ENCODE peak calls at places on chromosomes 13 and 19, in six cellular contexts. K is colonic mucosa, X is psoas muscle, Q is pancreas, A is IMR-90, R is tibial nerve. H is an unnamed sample.

GRCh38 chr19:5289060-5289990 is 51.3 kb downstream of the PTPRS start:
- DNase-seq in K (no peak), X (no peak), Q (no peak), A (no peak), R (no peak), H (no peak)

GRCh38 chr19:50703915-50704548 is 15.6 kb downstream of the SHANK1 start:
- DNase-seq in K (no peak), X (peak), Q (no peak), A (no peak), R (no peak), H (no peak)

GRCh38 chr19:7408251-7408650 is 59.5 kb downstream of the ARHGEF18 start:
- DNase-seq in K (no peak), X (no peak), Q (no peak), A (no peak), R (no peak), H (no peak)

GRCh38 chr19:49567722-49568454 is 12.5 kb downstream of the NOSIP start:
- DNase-seq in K (peak), X (no peak), Q (no peak), A (no peak), R (no peak), H (no peak)

GRCh38 chr13:48265217-48265815 is 32.3 kb downstream of the ITM2B start:
- DNase-seq in K (no peak), X (no peak), Q (no peak), A (no peak), R (peak), H (no peak)

GRCh38 chr19:17245535-17245984 is at the start of gene NR2F6:
- DNase-seq in K (no peak), X (no peak), Q (no peak), A (no peak), R (no peak), H (no peak)

GRCh38 chr13:22944378-22944777 is 236.4 kb upstream of the SGCG start:
- DNase-seq in K (no peak), X (no peak), Q (no peak), A (no peak), R (no peak), H (no peak)

GRCh38 chr13:106344318-106344717 is 191.1 kb downstream of the EFNB2 start:
- DNase-seq in K (no peak), X (no peak), Q (no peak), A (no peak), R (no peak), H (no peak)

GRCh38 chr13:35675651-35676050 is 199.2 kb upstream of the MAB21L1 start:
- DNase-seq in K (no peak), X (no peak), Q (no peak), A (no peak), R (no peak), H (no peak)

GRCh38 chr13:99164226-99164625 is 36.4 kb upstream of the UBAC2 start:
- DNase-seq in K (no peak), X (no peak), Q (no peak), A (no peak), R (no peak), H (no peak)

GRCh38 chr19:13633109-13633508 is 126.8 kb upstream of the CACNA1A start:
- DNase-seq in K (peak), X (no peak), Q (no peak), A (peak), R (no peak), H (no peak)

GRCh38 chr13:37375724-37376123 is 222.8 kb downstream of the POSTN start:
- DNase-seq in K (no peak), X (no peak), Q (no peak), A (peak), R (no peak), H (no peak)

GRCh38 chr13:105804561-105805190 is 730.8 kb downstream of the EFNB2 start:
- DNase-seq in K (no peak), X (no peak), Q (no peak), A (peak), R (no peak), H (no peak)

GRCh38 chr13:60427285-60427684 is 30.3 kb downstream of the TDRD3 start:
- DNase-seq in K (no peak), X (no peak), Q (no peak), A (no peak), R (no peak), H (no peak)

GRCh38 chr13:73995752-73996151 is 138.5 kb downstream of the KLF12 start:
- DNase-seq in K (no peak), X (no peak), Q (no peak), A (no peak), R (no peak), H (no peak)

GRCh38 chr13:37657134-37657533 is 58.6 kb upstream of the POSTN start:
- DNase-seq in K (no peak), X (no peak), Q (no peak), A (peak), R (no peak), H (no peak)

GRCh38 chr13:112366907-112367646 is 9.1 kb upstream of the SPACA7 start:
- DNase-seq in K (no peak), X (no peak), Q (no peak), A (no peak), R (no peak), H (no peak)

GRCh38 chr19:42606660-42607351 is 12.1 kb upstream of the CEACAM8 start:
- DNase-seq in K (peak), X (no peak), Q (peak), A (peak), R (no peak), H (peak)

GRCh38 chr13:91280806-91281205 is 66.7 kb upstream of the MIR17HG start:
- DNase-seq in K (no peak), X (no peak), Q (no peak), A (no peak), R (no peak), H (no peak)

GRCh38 chr13:94987869-94988268 is 275.5 kb upstream of the SOX21 start:
- DNase-seq in K (no peak), X (no peak), Q (no peak), A (no peak), R (no peak), H (no peak)

GRCh38 chr13:28492527-28493367 is 2.2 kb downstream of the FLT1 start:
- DNase-seq in K (no peak), X (no peak), Q (no peak), A (no peak), R (no peak), H (no peak)

GRCh38 chr13:99320693-99321481 is 13.7 kb upstream of the GPR183 start:
- DNase-seq in K (no peak), X (no peak), Q (no peak), A (peak), R (no peak), H (no peak)

GRCh38 chr13:110448230-110448629 is 113.3 kb downstream of the RAB20 start:
- DNase-seq in K (no peak), X (no peak), Q (no peak), A (peak), R (no peak), H (no peak)

GRCh38 chr13:79141082-79141481 is 265.0 kb downstream of the RBM26 start:
- DNase-seq in K (no peak), X (no peak), Q (no peak), A (no peak), R (no peak), H (no peak)

GRCh38 chr19:39542198-39542597 is 2.2 kb upstream of the EID2 start:
- DNase-seq in K (no peak), X (no peak), Q (no peak), A (no peak), R (no peak), H (no peak)

GRCh38 chr13:33219926-33220325 is 65.6 kb downstream of the STARD13 start:
- DNase-seq in K (no peak), X (no peak), Q (no peak), A (no peak), R (no peak), H (no peak)

GRCh38 chr19:1992759-1993260 is 22.7 kb downstream of the BTBD2 start:
- DNase-seq in K (peak), X (peak), Q (no peak), A (no peak), R (no peak), H (no peak)

DNA sequence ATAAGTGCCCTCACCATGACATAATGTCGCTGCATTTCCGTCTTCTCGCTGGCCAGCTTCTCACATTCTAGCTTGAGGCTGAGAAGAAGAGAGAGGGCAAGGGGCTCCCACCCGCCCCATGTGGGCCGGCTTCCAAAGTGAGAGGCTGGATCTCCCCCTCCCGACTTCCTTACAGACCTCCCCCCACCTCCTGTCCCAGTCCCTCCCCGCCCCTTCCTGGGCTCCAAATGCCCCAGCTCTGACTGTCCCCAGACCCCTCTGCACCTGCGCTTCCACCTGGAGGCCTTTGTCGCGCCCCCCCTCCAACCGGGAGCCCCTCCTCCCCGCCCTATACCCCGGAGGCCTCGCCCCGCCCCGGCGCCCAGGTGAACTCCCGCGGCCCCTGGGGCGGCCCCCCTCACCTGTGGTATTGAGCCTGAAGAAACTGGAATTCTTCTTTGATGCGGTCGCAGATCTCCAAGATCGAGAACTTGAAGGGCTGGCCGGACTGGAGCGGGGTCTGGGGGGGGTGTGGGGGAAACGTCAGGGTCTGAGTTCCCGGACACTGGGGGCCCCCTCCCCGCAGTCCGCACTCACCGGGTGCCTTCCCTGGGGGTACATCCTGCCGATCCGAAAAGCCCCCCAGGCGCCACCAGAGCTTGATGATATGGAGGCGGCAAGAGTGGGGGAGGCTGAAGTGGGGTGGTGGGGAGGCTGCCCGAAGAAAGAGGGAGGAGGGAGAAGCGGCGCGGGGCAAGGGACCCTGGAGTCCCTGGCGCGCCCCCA is 593 bp downstream of the TLE2 start:
- DNase-seq in K (peak), X (no peak), Q (peak), A (no peak), R (no peak), H (no peak)
- H3K27ac ChIP-seq in K (no peak), X (no peak), Q (peak), A (no peak), R (peak), H (no peak)

GRCh38 chr13:114151031-114151430 is 18.6 kb upstream of the RASA3 start:
- DNase-seq in K (no peak), X (no peak), Q (no peak), A (no peak), R (no peak), H (no peak)

GRCh38 chr13:114152831-114153371 is 20.5 kb upstream of the RASA3 start:
- DNase-seq in K (no peak), X (no peak), Q (no peak), A (no peak), R (no peak), H (peak)

GRCh38 chr13:114149774-114150740 is 17.6 kb upstream of the RASA3 start:
- DNase-seq in K (no peak), X (no peak), Q (no peak), A (no peak), R (no peak), H (no peak)

GRCh38 chr13:114152285-114152645 is 19.8 kb upstream of the RASA3 start:
- DNase-seq in K (no peak), X (no peak), Q (no peak), A (no peak), R (no peak), H (no peak)

GRCh38 chr13:114151565-114152284 is 19.3 kb upstream of the RASA3 start:
- DNase-seq in K (peak), X (peak), Q (no peak), A (no peak), R (no peak), H (no peak)
- H3K27ac ChIP-seq in K (peak), X (no peak), Q (no peak), A (no peak), R (no peak), H (no peak)

DNA sequence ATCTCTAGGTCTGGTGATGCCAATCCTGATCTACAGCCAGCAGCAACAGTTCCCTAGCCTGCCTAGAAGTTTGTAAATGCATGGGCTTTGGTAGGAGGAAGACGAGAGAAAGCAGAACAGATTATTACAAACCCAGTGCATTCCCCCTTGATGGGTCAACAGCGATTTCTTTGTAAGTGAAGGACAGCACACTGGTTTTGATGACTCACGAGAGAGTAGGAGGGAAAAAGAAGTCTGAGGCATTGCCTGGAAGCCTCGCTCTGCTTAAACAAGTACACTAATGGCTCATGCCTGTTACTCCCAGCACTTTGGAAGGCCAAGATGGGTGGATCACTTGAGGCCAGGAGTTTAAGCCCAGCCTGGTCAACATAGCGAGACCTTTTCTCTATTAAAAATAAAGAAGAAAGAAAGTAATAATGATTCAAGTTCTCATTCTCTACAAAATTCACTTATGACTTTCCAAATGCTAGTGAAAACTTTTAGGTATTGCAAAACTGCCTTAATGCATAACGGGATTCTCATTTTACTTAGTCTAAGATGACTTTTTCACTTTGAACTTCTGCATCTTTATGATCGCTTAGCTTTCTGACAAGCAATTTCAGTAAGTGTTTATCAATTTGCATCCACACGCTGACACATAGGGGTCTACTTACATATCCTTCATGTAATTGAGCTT is 47.7 kb upstream of the USPL1 start:
- DNase-seq in K (peak), X (no peak), Q (no peak), A (peak), R (peak), H (no peak)
- H3K27ac ChIP-seq in K (peak), X (no peak), Q (no peak), A (peak), R (peak), H (peak)

DNA sequence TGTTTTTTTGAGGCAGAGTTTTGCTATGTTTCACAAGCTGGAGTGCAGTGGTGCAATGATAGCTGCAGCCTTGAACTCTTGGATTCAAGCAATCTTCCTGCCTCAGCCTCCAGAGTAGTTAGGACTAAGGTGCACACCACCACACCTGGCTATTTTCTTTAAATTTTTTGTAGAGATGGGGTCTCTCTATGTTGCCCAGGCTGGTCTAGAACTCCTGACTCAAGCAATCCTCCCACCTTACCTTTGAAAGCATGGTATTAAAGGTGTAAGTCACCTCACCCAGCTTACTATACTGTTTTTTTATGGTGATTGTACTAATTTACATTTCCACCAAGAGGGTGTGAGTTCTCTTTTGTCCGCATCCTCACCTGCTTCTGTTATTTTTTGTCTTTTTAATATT is 110.0 kb downstream of the FREM2 start:
- DNase-seq in K (no peak), X (no peak), Q (no peak), A (no peak), R (no peak), H (no peak)
- H3K27ac ChIP-seq in K (no peak), X (no peak), Q (no peak), A (no peak), R (no peak), H (no peak)

DNA sequence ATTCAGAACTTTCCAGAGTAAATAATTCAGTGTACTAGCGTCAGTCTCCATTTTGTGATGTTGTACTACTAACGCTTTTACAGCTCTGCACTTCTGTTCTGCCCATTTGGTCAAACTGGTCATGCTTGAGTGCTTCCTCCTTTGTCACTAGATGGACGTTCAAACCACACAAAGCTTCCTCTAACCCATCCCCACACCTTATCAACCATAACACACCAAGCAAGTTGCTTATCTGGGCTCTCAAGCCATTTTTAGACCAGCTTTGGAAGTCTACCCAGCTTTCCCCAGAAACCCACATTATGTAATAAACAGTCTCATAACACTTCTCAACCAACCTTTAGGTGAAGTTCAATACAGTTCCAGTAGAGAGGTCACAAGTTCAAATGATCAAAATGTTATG is 2.3 kb upstream of the ZNF347 start:
- DNase-seq in K (no peak), X (no peak), Q (no peak), A (no peak), R (no peak), H (no peak)
- H3K27ac ChIP-seq in K (no peak), X (no peak), Q (no peak), A (no peak), R (no peak), H (no peak)

DNA sequence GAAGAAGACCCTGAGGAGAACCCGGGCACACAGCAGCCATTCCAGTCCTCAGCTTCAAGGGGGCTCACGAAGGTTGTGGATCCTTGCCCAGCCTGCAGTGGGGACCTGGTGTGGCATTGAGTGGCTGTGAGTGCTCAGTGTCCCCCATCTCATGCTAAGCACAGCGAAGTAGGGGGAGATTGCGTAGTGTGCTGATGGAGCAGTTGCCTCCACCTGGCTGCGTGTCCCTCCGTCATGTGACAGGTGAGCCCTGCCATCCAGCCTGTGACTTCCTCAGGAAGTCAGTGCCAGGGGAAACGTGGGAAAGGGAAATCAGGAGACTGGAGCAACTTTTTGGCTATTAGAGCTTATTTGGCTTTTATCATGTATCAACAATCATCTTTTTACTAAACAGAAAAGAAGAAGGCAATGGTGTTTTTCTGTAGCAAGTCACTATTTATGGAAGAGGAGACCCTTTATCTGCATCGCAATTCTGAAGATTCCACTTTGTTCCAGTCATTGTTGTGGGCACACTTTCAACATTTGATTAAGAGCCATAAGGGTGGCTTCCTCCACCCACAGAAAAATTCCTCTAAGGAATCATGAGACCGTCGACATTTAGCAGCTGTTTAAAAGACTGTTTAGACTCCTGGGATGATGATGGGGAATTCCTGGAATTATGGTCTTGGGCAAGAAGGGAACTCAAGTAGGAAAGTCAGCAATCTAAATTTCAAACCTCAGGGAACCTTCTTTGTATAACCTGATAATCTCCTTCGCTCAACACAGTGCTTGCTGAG is 126.8 kb upstream of the SPATA13 start:
- DNase-seq in K (no peak), X (no peak), Q (no peak), A (peak), R (no peak), H (no peak)
- H3K27ac ChIP-seq in K (peak), X (peak), Q (peak), A (peak), R (peak), H (no peak)

GRCh38 chr19:31676271-31677004 is 327.2 kb upstream of the TSHZ3 start:
- DNase-seq in K (no peak), X (no peak), Q (no peak), A (no peak), R (no peak), H (no peak)
- H3K27ac ChIP-seq in K (no peak), X (no peak), Q (no peak), A (no peak), R (no peak), H (no peak)

H was measured in substantia nigra.